ENCODE peak calls at places on chromosomes 4 and X, in nine cellular contexts. Z is fibroblast of mammary gland, E is GM12865, F is PC-9, C is AG10803, B is brain microvascular endothelial cell, A is hepatocyte, P is colonic mucosa, D is astrocyte. M is an unnamed sample.

GRCh38 chrX:56785442-56785841 is 56.4 kb downstream of the NBDY start:
- DNase-seq in E (no peak), B (no peak), F (no peak), D (no peak), C (no peak), Z (no peak), P (no peak), A (no peak), M (no peak)

GRCh38 chrX:18983711-18984380 is at the start of gene PHKA2:
- DNase-seq in B (peak; percentile 24), C (peak; percentile 35), F (peak; percentile 43), D (peak; percentile 18), A (peak; percentile 70), Z (peak; percentile 39), P (peak; percentile 67), E (no peak), M (no peak)

GRCh38 chrX:34624416-34624815 is 32.7 kb downstream of the TMEM47 start:
- DNase-seq in F (no peak), C (no peak), E (no peak), D (peak; percentile 37), B (no peak), Z (no peak), A (no peak), P (no peak), M (no peak)

GRCh38 chrX:40550069-40550468 is 30.7 kb upstream of the ATP6AP2 start:
- DNase-seq in Z (no peak), D (no peak), A (no peak), E (no peak), F (no peak), P (no peak), C (no peak), B (no peak), M (no peak)

GRCh38 chr4:52926575-52926974 is 64.5 kb downstream of the RASL11B start:
- DNase-seq in D (no peak), Z (no peak), P (no peak), A (no peak), E (no peak), C (no peak), B (no peak), F (no peak), M (no peak)

GRCh38 chr4:188822698-188823097 is 683.5 kb downstream of the TRIML1 start:
- DNase-seq in B (no peak), E (no peak), C (no peak), Z (no peak), A (peak; percentile 20), D (no peak), F (peak; percentile 35), P (no peak), M (no peak)

GRCh38 chr4:137755033-137755471 is 222.8 kb upstream of the PCDH18 start:
- DNase-seq in B (peak; percentile 12), C (peak; percentile 90), F (peak; percentile 35), Z (peak; percentile 53), D (peak; percentile 62), E (no peak), P (no peak), A (no peak), M (peak; percentile 76)

GRCh38 chr4:19850909-19851308 is 400.8 kb upstream of the SLIT2 start:
- DNase-seq in E (no peak), C (peak; percentile 28), F (no peak), Z (peak; percentile 89), A (no peak), D (peak; percentile 93), B (peak; percentile 97), P (no peak), M (peak; percentile 91)

GRCh38 chr4:131426023-131426758 is 1722.9 kb upstream of the PCDH10 start:
- DNase-seq in E (peak; percentile 55), B (no peak), D (no peak), A (no peak), C (no peak), P (no peak), F (no peak), Z (no peak), M (no peak)

GRCh38 chr4:106530816-106531215 is 162.2 kb upstream of the GIMD1 start:
- DNase-seq in F (no peak), Z (peak; percentile 46), P (no peak), D (peak; percentile 71), B (no peak), C (peak; percentile 92), A (no peak), E (no peak), M (no peak)

GRCh38 chr4:106529348-106530033 is 160.9 kb upstream of the GIMD1 start:
- DNase-seq in A (no peak), P (no peak), B (peak; percentile 16), C (peak; percentile 51), Z (peak; percentile 21), E (no peak), F (no peak), D (peak; percentile 66), M (peak; percentile 13)

DNA sequence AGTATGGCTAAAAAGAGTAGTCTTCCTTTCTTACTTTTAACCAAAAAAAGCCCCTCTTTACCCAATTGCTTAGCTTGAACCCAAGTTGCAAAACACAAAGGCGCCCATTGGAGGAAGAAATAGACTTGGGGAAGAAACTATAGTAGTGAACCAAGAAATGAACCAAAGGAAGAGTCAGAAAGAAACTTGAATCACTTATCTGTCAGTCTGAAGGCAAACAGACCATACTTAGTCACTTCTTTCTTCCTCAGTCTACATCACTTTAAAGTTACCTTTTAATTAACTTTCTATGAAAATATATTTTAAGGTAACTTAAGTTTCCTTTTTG is 161.4 kb upstream of the GIMD1 start:
- DNase-seq in B (no peak), Z (peak; percentile 10), D (no peak), F (no peak), P (no peak), E (no peak), A (no peak), C (peak; percentile 2), M (no peak)
- TF ChIP-seq CTCF in B (no peak), Z (no peak), D (no peak), F (no peak), P (no peak), E (no peak), A (no peak), C (no peak), M (no peak)

DNA sequence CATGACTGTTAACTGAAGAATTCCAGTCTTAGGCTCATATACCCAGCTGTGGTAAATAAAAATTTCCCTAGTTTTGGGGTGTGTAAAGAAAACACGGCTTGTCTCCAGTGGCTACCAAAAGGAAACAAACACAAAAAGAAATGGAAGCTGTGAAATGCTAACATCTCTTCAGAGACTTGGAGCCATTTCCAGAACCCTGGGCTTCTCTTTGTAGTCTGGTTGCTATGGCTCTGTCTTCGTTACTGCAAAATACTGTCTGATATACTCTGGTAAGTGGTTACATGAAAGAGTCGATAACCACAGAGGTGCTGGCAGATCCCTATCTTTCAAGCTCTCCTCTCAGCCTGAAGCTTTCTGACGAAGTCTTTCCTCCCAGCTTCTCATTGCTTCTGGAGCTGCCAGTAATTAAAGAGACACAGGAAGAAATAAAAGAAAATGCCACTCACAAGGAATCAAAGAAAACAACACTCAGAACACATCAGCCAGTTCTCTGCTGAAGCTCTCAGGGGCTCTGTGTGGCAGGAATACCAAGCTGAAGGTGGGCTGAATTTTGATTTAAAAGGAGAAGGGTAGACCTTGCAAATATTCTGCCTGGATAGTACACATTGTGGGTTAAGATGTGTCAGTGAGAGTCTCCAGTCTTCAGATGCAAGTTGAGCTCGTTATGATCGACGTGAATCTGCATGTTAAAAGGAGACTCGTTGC is 107.5 kb upstream of the FAM9C start:
- DNase-seq in F (no peak), C (peak; percentile 79), P (no peak), D (peak; percentile 73), Z (peak; percentile 25), B (peak; percentile 33), E (no peak), A (peak; percentile 43), M (peak; percentile 51)
- H3K4me3 ChIP-seq in F (no peak overlapping the region), C (no peak overlapping the region), P (no peak overlapping the region), D (no peak overlapping the region), Z (no peak overlapping the region), B (no peak overlapping the region), E (no peak overlapping the region), A (no peak overlapping the region), M (no peak overlapping the region)

DNA sequence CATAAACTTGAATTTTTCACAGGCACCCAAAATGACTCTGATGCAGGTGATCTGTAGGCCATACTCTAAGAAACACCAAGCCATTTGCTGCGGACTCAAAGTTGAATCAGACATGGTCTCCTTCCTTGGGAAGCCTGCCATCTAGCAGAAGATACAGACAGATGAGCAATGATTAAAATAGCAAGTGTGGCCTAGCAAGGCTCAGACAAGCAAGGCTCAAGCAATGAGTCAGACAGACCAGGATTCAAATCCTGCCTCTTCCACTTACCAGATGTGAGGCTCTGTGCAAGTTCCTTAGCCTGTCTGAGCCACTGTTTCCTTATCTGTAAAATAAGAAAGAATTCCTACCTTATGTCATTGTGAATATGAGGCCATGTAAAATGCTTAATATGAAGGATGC is 2.3 kb downstream of the CCDC149 start:
- DNase-seq in E (no peak), P (no peak), D (peak; percentile 87), B (peak; percentile 90), C (peak; percentile 71), Z (peak; percentile 88), F (no peak), A (no peak), M (peak; percentile 62)
- TF ChIP-seq CTCF in E (no peak), P (no peak), D (no peak), B (no peak), C (no peak), Z (peak; percentile 6), F (no peak), A (no peak), M (no peak)

GRCh38 chr4:113524505-113525186 is 236.9 kb downstream of the CAMK2D start:
- DNase-seq in D (no peak), A (no peak), E (peak; percentile 18), F (no peak), P (no peak), B (no peak), Z (no peak), C (no peak), M (no peak)

GRCh38 chr4:113524096-113524495 is 237.4 kb downstream of the CAMK2D start:
- DNase-seq in Z (no peak), D (no peak), A (no peak), F (no peak), E (peak; percentile 47), C (no peak), P (no peak), B (no peak), M (no peak)

DNA sequence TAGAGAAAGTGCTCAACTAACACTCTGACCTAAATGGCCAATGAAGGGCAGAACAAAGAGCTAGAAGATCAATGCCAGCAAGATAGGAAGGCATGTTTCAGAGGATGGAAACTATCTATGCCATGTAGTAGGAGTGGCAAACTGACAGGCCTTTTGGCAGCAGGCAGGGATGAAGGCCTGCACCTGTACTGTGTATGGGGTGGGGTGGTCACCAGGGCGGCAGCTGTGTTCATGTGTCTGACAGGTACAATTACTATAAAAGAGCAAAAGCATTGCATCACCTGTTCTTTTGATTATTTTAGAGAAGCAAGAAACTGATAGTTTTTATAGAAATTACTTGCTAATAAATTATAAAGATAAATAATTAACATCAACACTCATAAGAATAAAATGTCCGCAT is 239.1 kb downstream of the CAMK2D start:
- DNase-seq in B (no peak), A (no peak), P (no peak), D (no peak), E (no peak), F (no peak), Z (no peak), C (no peak), M (no peak)
- H3K4me3 ChIP-seq in B (no peak overlapping the region), A (no peak overlapping the region), P (no peak overlapping the region), D (no peak overlapping the region), E (no peak overlapping the region), F (no peak overlapping the region), Z (no peak overlapping the region), C (no peak overlapping the region), M (no peak overlapping the region)